ENCODE peak calls at places on chromosomes 16 and 17, in eight cellular contexts. B is left ventricle myocardium inferior, P is tibial artery, J is heart left ventricle, Y is tibial nerve, G is IMR-90, N is AG04450, O is A549. X is an unnamed sample.

GRCh38 chr16:75320435-75320834 is 69.0 kb upstream of the BCAR1 start:
- DNase-seq in B (no peak), P (no peak), J (no peak), Y (no peak), G (no peak), N (no peak), O (no peak), X (no peak)

GRCh38 chr16:71961066-71962039 is 38.8 kb downstream of the PKD1L3 start:
- DNase-seq in B (peak), P (peak), J (peak), Y (peak), G (peak), N (peak), O (peak), X (peak)

GRCh38 chr17:15261063-15261817 is 3.9 kb downstream of the PMP22 start:
- DNase-seq in B (peak), P (no peak), J (peak), Y (no peak), G (peak), N (no peak), O (peak), X (no peak)

GRCh38 chr17:66682293-66682692 is 152.6 kb upstream of the CACNG5 start:
- DNase-seq in B (no peak), P (no peak), J (peak), Y (no peak), G (no peak), N (no peak), O (no peak), X (no peak)

GRCh38 chr17:45646288-45646988 is 137.7 kb upstream of the CRHR1 start:
- DNase-seq in B (no peak), P (no peak), J (peak), Y (peak), G (no peak), N (no peak), O (no peak), X (no peak)

GRCh38 chr16:81946206-81946605 is 65.1 kb downstream of the SDR42E1 start:
- DNase-seq in B (no peak), P (no peak), J (no peak), Y (no peak), G (no peak), N (no peak), O (no peak), X (no peak)

GRCh38 chr17:47690121-47690520 is 3.8 kb upstream of the TBKBP1 start:
- DNase-seq in B (no peak), P (no peak), J (no peak), Y (no peak), G (no peak), N (no peak), O (no peak), X (no peak)

GRCh38 chr17:41403409-41404023 is 6.1 kb upstream of the KRT31 start:
- DNase-seq in B (no peak), P (no peak), J (no peak), Y (no peak), G (no peak), N (no peak), O (no peak), X (no peak)

GRCh38 chr17:63035695-63036094 is 69.7 kb downstream of the TANC2 start:
- DNase-seq in B (no peak), P (no peak), J (no peak), Y (no peak), G (no peak), N (no peak), O (no peak), X (no peak)

GRCh38 chr17:59761385-59762021 is 54.0 kb downstream of the VMP1 start:
- DNase-seq in B (no peak), P (no peak), J (no peak), Y (no peak), G (peak), N (peak), O (peak), X (no peak)

GRCh38 chr17:79664925-79665738 is 54.3 kb upstream of the RBFOX3 start:
- DNase-seq in B (peak), P (peak), J (peak), Y (peak), G (no peak), N (no peak), O (no peak), X (no peak)

GRCh38 chr17:14557482-14557881 is 256.6 kb downstream of the HS3ST3B1 start:
- DNase-seq in B (no peak), P (no peak), J (no peak), Y (no peak), G (no peak), N (no peak), O (no peak), X (no peak)

GRCh38 chr16:26717826-26718225 is 348.9 kb upstream of the C16orf82 start:
- DNase-seq in B (no peak), P (no peak), J (no peak), Y (no peak), G (no peak), N (no peak), O (peak), X (no peak)

GRCh38 chr17:7132511-7133094 is 18.0 kb upstream of the ASGR2 start:
- DNase-seq in B (no peak), P (no peak), J (no peak), Y (no peak), G (no peak), N (no peak), O (no peak), X (no peak)

GRCh38 chr17:7130626-7131467 is 16.2 kb upstream of the ASGR2 start:
- DNase-seq in B (no peak), P (no peak), J (no peak), Y (no peak), G (no peak), N (no peak), O (no peak), X (no peak)

GRCh38 chr17:7133916-7134315 is 19.3 kb upstream of the ASGR2 start:
- DNase-seq in B (no peak), P (no peak), J (no peak), Y (no peak), G (no peak), N (no peak), O (no peak), X (no peak)

GRCh38 chr17:7136266-7136877 is 21.8 kb upstream of the ASGR2 start:
- DNase-seq in B (peak), P (peak), J (peak), Y (peak), G (peak), N (peak), O (peak), X (peak)

DNA sequence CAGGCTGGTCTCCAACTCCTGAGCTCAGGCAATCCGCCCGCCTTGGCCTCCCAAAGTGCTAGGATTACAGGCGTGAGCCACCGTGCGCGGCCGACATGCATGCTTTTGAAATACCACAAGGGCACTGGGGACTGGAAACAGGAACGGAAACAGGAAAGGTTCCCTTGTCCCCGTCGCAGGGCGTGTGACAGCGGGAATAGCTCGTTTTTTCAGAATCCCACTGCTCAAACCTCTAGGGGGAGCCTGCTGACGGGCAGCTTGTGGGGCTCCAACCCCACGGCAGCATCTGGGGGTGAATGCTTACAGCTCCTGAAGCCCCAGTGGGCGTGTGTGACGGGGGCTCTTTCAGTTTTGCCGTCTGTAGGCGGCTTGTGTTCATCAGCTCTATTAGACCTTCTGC is 18.8 kb upstream of the ASGR2 start:
- DNase-seq in B (peak), P (peak), J (no peak), Y (no peak), G (no peak), N (no peak), O (peak), X (no peak)
- H3K4me3 ChIP-seq in B (peak), P (no peak), J (no peak), Y (no peak), G (no peak), N (no peak), O (no peak), X (no peak)

DNA sequence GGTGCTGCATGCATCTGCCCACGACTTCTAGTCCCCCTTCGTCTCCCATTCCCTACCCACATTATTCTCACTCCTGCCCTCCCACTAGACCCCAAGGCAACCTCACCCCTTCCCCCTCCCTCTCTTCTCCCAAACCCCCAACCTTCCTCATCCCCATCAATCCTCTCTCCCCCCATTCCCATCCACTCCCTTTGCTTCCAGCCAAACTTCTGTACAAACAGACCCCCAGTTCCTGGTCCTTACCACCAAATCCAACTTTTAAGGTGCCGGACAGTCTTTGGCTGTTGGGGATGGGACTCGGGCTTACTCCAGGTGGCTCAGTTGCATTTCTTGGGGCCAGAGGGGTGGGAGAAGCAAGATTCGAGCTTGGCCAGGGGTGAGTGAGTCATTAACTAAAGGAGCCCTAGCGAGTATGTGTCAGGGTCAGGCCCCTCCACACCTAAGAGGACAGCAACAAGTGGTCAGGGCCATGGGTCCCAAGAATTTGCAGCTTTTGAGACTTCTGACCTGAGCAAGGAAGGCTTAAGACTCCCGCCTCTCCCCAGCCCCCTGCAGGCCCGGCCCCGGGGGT is at the start of gene SLC38A8:
- DNase-seq in B (no peak), P (no peak), J (no peak), Y (no peak), G (no peak), N (no peak), O (no peak), X (no peak)
- H3K4me3 ChIP-seq in B (no peak), P (no peak), J (no peak), Y (no peak), G (no peak), N (no peak), O (no peak), X (no peak)

GRCh38 chr16:87200637-87201036 is 116.6 kb downstream of the C16orf95 start:
- DNase-seq in B (no peak), P (no peak), J (no peak), Y (no peak), G (no peak), N (no peak), O (no peak), X (no peak)

GRCh38 chr16:87202346-87202745 is 114.8 kb downstream of the C16orf95 start:
- DNase-seq in B (no peak), P (no peak), J (no peak), Y (no peak), G (peak), N (peak), O (no peak), X (no peak)

GRCh38 chr16:87201052-87201451 is 116.1 kb downstream of the C16orf95 start:
- DNase-seq in B (peak), P (peak), J (peak), Y (peak), G (peak), N (peak), O (peak), X (peak)

GRCh38 chr16:87201777-87202176 is 115.4 kb downstream of the C16orf95 start:
- DNase-seq in B (no peak), P (no peak), J (no peak), Y (no peak), G (no peak), N (no peak), O (no peak), X (no peak)

GRCh38 chr16:87203060-87203656 is 114.0 kb downstream of the C16orf95 start:
- DNase-seq in B (peak), P (peak), J (peak), Y (peak), G (peak), N (peak), O (peak), X (no peak)
- H3K4me3 ChIP-seq in B (no peak), P (no peak), J (no peak), Y (no peak), G (no peak), N (no peak), O (no peak), X (peak)

DNA sequence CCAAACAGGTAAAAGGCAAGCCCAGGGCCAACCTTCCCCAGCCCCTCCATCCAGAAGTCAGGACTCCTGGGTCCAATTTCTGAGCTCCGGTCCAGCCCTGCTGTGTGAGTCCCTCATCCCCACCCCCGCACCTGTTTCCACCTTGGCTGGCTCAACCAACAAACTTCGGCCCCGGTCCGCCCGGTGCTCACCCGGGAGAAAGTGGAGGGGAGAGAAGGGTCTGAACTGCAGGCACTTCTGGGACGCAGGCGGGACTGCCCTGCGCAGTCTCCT is 542 bp downstream of the RHBDF2 start:
- DNase-seq in B (no peak), P (no peak), J (no peak), Y (no peak), G (no peak), N (no peak), O (no peak), X (no peak)
- H3K4me3 ChIP-seq in B (peak), P (peak), J (peak), Y (peak), G (peak), N (peak), O (peak), X (peak)

GRCh38 chr17:27597188-27597580 is 33.8 kb upstream of the LGALS9 start:
- DNase-seq in B (no peak), P (no peak), J (no peak), Y (no peak), G (no peak), N (no peak), O (no peak), X (no peak)
- H3K4me3 ChIP-seq in B (no peak), P (no peak), J (no peak), Y (no peak), G (no peak), N (no peak), O (no peak), X (no peak)

GRCh38 chr17:19384723-19385391 is 2.1 kb downstream of the MFAP4 start:
- DNase-seq in B (peak), P (peak), J (peak), Y (peak), G (peak), N (peak), O (no peak), X (no peak)
- H3K4me3 ChIP-seq in B (peak), P (peak), J (no peak), Y (peak), G (no peak), N (peak), O (no peak), X (peak)

GRCh38 chr17:30237296-30238002 is 2.0 kb upstream of the SLC6A4 start:
- DNase-seq in B (no peak), P (no peak), J (no peak), Y (no peak), G (no peak), N (no peak), O (no peak), X (no peak)
- H3K4me3 ChIP-seq in B (no peak), P (no peak), J (no peak), Y (no peak), G (no peak), N (no peak), O (no peak), X (peak)

DNA sequence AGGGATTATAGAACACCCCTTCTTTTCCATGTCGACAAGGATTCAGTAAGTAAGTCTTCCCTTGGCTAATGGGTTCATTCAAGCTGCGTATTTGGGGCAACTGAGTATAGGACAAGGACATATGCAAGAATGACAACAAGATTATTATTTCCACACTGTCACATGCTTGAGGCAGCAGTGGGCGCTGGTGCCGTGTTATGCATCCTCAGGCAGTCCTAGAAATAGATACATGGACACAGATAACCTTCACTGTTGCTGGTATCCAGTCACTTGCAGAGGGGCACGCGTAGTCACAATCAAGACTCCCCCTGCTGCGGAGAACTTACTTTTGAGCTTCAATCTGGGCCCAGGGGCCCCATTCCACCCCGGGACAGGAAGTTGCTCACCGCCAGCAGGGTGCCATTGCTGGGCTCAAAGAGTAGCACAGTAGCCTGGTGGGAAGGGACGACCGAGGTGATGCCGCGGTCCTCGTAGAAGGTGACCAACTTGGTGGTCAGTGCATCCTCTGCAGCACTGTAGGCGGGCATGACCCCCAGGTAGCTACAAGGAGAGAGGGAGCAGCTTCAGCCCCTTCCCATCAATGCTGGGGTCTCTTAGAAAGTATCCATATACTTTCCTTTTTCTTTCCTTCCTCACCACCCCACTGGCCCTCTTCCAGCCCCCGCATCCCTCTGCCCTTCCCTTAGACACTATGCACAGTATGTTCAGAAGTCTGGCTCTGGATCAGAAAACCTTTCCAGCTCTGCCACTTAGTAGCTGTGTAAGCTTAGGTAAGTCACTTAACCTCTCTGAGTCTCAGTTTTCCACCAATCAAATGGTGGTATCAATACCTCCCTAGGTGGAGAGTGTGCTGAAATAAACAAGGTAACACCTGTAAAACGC is 804 bp downstream of the CRYM start:
- DNase-seq in B (peak), P (no peak), J (no peak), Y (no peak), G (no peak), N (no peak), O (no peak), X (no peak)
- H3K4me3 ChIP-seq in B (peak), P (peak), J (peak), Y (peak), G (no peak), N (no peak), O (peak), X (peak)

DNA sequence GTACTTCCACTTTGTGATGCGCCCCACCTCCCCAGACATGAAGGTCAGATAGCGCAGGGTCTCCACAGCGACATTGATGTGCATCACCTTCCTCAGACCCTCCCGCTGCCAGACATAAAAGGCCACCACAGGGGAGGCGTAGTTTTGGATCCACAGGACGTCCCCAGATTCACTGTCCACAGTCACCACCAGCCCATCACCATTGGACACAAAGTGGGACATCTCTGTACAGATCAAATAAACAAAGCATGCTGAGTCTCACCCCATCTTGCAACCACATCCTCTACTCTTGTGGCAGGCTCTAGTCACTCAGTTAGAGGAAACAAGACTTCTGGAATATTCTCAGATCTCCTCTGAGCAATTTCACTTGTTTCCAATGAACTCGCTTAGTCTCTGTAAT is 46.3 kb upstream of the ICAM2 start:
- DNase-seq in B (no peak), P (no peak), J (no peak), Y (no peak), G (no peak), N (no peak), O (no peak), X (no peak)
- H3K4me3 ChIP-seq in B (no peak), P (no peak), J (no peak), Y (no peak), G (no peak), N (no peak), O (no peak), X (no peak)

GRCh38 chr17:30300803-30301202 is 9.1 kb upstream of the BLMH start:
- DNase-seq in B (no peak), P (no peak), J (no peak), Y (no peak), G (no peak), N (no peak), O (no peak), X (no peak)
- H3K4me3 ChIP-seq in B (no peak), P (no peak), J (no peak), Y (no peak), G (no peak), N (no peak), O (no peak), X (no peak)